ENCODE peak calls at places on chromosomes 6 and 20, in ten cellular contexts. Y, Z, W, B, Q, H, X, K, A and I are unnamed samples.

GRCh38 chr20:34516874-34517542 is 786 bp downstream of the DYNLRB1 start:
- DNase-seq in K (no peak), W (peak; percentile 31), H (no peak), B (peak; percentile 9), Q (peak; percentile 66), A (peak; percentile 76), Y (no peak), Z (peak; percentile 54), X (no peak), I (no peak)

GRCh38 chr6:88374556-88374955 is 208.4 kb upstream of the CNR1 start:
- DNase-seq in H (no peak), W (no peak), Z (no peak), K (no peak), Q (no peak), Y (no peak), A (peak; percentile 72), X (no peak), B (no peak), I (no peak)

GRCh38 chr6:24844061-24844460 is 45.3 kb upstream of the ARMH2 start:
- DNase-seq in K (no peak), Y (no peak), W (no peak), Z (no peak), B (no peak), H (no peak), Q (no peak), X (no peak), A (no peak), I (no peak)

GRCh38 chr6:124870611-124871201 is 91.5 kb upstream of the RNF217 start:
- DNase-seq in Z (no peak), X (no peak), H (no peak), Y (peak; percentile 27), W (no peak), Q (no peak), B (no peak), A (peak; percentile 58), K (no peak), I (no peak)

GRCh38 chr20:38250607-38251006 is 9.9 kb downstream of the KIAA1755 start:
- DNase-seq in H (no peak), W (no peak), Y (no peak), K (no peak), X (no peak), Q (no peak), Z (no peak), A (no peak), B (no peak), I (no peak)

GRCh38 chr6:106192824-106193223 is 106.7 kb downstream of the PRDM1 start:
- DNase-seq in K (no peak), B (no peak), W (no peak), A (no peak), H (peak; percentile 7), Z (no peak), X (no peak), Y (peak; percentile 88), Q (no peak), I (no peak)

GRCh38 chr20:32526561-32526960 is 58.6 kb downstream of the NOL4L start:
- DNase-seq in K (no peak), H (no peak), Q (no peak), X (no peak), Z (no peak), B (no peak), W (no peak), Y (no peak), A (no peak), I (no peak)

GRCh38 chr20:15220778-15221565 is 883.6 kb upstream of the FLRT3 start:
- DNase-seq in H (no peak), Q (no peak), B (no peak), K (no peak), Z (no peak), A (no peak), X (no peak), Y (peak; percentile 22), W (no peak), I (no peak)

GRCh38 chr6:128209771-128210170 is 308.9 kb upstream of the THEMIS start:
- DNase-seq in Z (no peak), H (peak; percentile 45), Q (no peak), X (no peak), W (no peak), Y (peak; percentile 90), A (no peak), K (no peak), B (no peak), I (no peak)

GRCh38 chr20:23144856-23145255 is 58.7 kb upstream of the CD93 start:
- DNase-seq in Y (no peak), X (no peak), A (no peak), W (no peak), Z (no peak), Q (no peak), B (no peak), H (no peak), K (no peak), I (no peak)

GRCh38 chr20:25015986-25016385 is 23.4 kb upstream of the APMAP start:
- DNase-seq in X (no peak), W (no peak), B (no peak), H (no peak), Y (no peak), K (no peak), Z (no peak), A (no peak), Q (no peak), I (no peak)

GRCh38 chr6:36660771-36661471 is 17.6 kb upstream of the CDKN1A start:
- DNase-seq in W (no peak), Y (peak; percentile 23), X (peak; percentile 22), B (no peak), A (no peak), K (peak; percentile 83), Z (no peak), Q (no peak), H (no peak), I (no peak)

GRCh38 chr6:14149053-14149746 is 31.6 kb downstream of the CD83 start:
- DNase-seq in H (no peak), K (no peak), B (no peak), Y (no peak), W (no peak), A (peak; percentile 17), X (no peak), Q (no peak), Z (no peak), I (no peak)

GRCh38 chr6:112222111-112222726 is 32.1 kb downstream of the LAMA4 start:
- DNase-seq in Q (no peak), X (no peak), A (no peak), W (no peak), H (peak; percentile 71), Y (peak; percentile 93), K (no peak), B (no peak), Z (no peak), I (no peak)

GRCh38 chr6:18327621-18328548 is 59.3 kb upstream of the RNF144B start:
- DNase-seq in Q (no peak), W (no peak), Y (no peak), B (no peak), K (no peak), H (no peak), A (peak; percentile 60), X (no peak), Z (no peak), I (peak; percentile 66)

GRCh38 chr6:100370265-100370664 is 94.5 kb downstream of the SIM1 start:
- DNase-seq in W (no peak), Y (no peak), K (no peak), X (no peak), A (no peak), Z (no peak), H (no peak), B (no peak), Q (no peak), I (no peak)

GRCh38 chr20:47795214-47795667 is 10.0 kb upstream of the SULF2 start:
- DNase-seq in A (no peak), H (peak; percentile 96), X (no peak), Q (no peak), B (no peak), Y (peak; percentile 58), W (no peak), K (peak; percentile 58), Z (no peak), I (no peak)

GRCh38 chr6:157271911-157272310 is 51.4 kb downstream of the TMEM242 start:
- DNase-seq in Z (no peak), Y (no peak), X (no peak), Q (no peak), W (no peak), K (no peak), A (no peak), B (no peak), H (no peak), I (no peak)

GRCh38 chr6:154206984-154207383 is 149.6 kb downstream of the IPCEF1 start:
- DNase-seq in H (no peak), Q (no peak), X (no peak), B (no peak), K (no peak), A (no peak), W (no peak), Y (no peak), Z (no peak), I (no peak)

GRCh38 chr6:152854086-152854795 is 103.6 kb downstream of the VIP start:
- DNase-seq in K (no peak), B (no peak), W (no peak), Z (no peak), A (no peak), H (no peak), X (no peak), Q (no peak), Y (no peak), I (no peak)

GRCh38 chr6:137518584-137518983 is 24.4 kb upstream of the OLIG3 start:
- DNase-seq in W (no peak), K (no peak), B (no peak), H (no peak), Q (no peak), Y (no peak), A (no peak), X (no peak), Z (no peak), I (no peak)

GRCh38 chr6:87407531-87407895 is 259 bp upstream of the CFAP206 start:
- DNase-seq in H (peak; percentile 19), A (peak; percentile 88), B (no peak), Z (peak; percentile 19), X (no peak), K (no peak), Q (no peak), W (no peak), Y (peak; percentile 18), I (no peak)

GRCh38 chr6:145214570-145214969 is 520.8 kb downstream of the EPM2A start:
- DNase-seq in A (peak; percentile 83), B (no peak), X (no peak), W (no peak), Q (no peak), H (peak; percentile 2), K (no peak), Z (no peak), Y (peak; percentile 6), I (no peak)

GRCh38 chr6:16319813-16320532 is 81.6 kb downstream of the GMPR start:
- DNase-seq in Z (peak; percentile 74), B (peak; percentile 57), W (no peak), K (no peak), X (no peak), Y (peak; percentile 97), A (peak; percentile 5), H (peak; percentile 93), Q (no peak), I (no peak)

GRCh38 chr20:21125072-21125848 is 622 bp upstream of the KIZ start:
- DNase-seq in Y (peak; percentile 22), H (peak; percentile 54), Q (peak; percentile 66), X (peak; percentile 26), Z (no peak), K (no peak), W (no peak), A (peak; percentile 92), B (no peak), I (no peak)

GRCh38 chr20:20204326-20204725 is 152.0 kb downstream of the CFAP61 start:
- DNase-seq in B (no peak), Z (no peak), Q (no peak), Y (no peak), W (no peak), H (no peak), K (no peak), X (no peak), A (peak; percentile 90), I (no peak)

GRCh38 chr6:17962436-17963031 is 24.9 kb downstream of the KIF13A start:
- DNase-seq in X (no peak), W (no peak), B (no peak), Y (peak; percentile 98), Z (no peak), H (peak; percentile 94), Q (peak; percentile 30), A (no peak), K (no peak), I (peak; percentile 91)

GRCh38 chr20:12882832-12883506 is 125.8 kb upstream of the SPTLC3 start:
- DNase-seq in W (no peak), B (no peak), A (no peak), Z (no peak), Y (no peak), K (no peak), Q (no peak), X (no peak), H (peak; percentile 48), I (no peak)